ENCODE peak calls at places on chromosomes 1 and 21, in seven cellular contexts. V, U, Q, J, L, N and R are unnamed samples.

GRCh38 chr1:25031601-25031965 is 101.5 kb upstream of the RUNX3 start:
- DNase-seq in V (no peak), U (no peak), Q (no peak), J (no peak), L (no peak), N (no peak), R (no peak)

GRCh38 chr1:44735992-44736391 is 3.6 kb upstream of the KIF2C start:
- DNase-seq in V (no peak), U (no peak), Q (no peak), J (no peak), L (no peak), N (no peak), R (no peak)

GRCh38 chr1:175673236-175674150 is 69.9 kb downstream of the TNR start:
- DNase-seq in V (no peak), U (no peak), Q (peak), J (no peak), L (peak), N (peak), R (no peak)

GRCh38 chr1:76639181-76639580 is 228.1 kb upstream of the ST6GALNAC5 start:
- DNase-seq in V (no peak), U (no peak), Q (no peak), J (no peak), L (no peak), N (no peak), R (no peak)

GRCh38 chr1:247539214-247539613 is 3.0 kb upstream of the OR2C3 start:
- DNase-seq in V (no peak), U (no peak), Q (no peak), J (no peak), L (peak), N (no peak), R (no peak)

GRCh38 chr1:96362623-96363022 is 359.0 kb upstream of the PTBP2 start:
- DNase-seq in V (peak), U (no peak), Q (no peak), J (peak), L (peak), N (no peak), R (no peak)

GRCh38 chr1:211017066-211017691 is 116.8 kb downstream of the KCNH1 start:
- DNase-seq in V (no peak), U (no peak), Q (no peak), J (peak), L (no peak), N (no peak), R (no peak)

GRCh38 chr1:228208831-228209524 is 1.1 kb downstream of the OBSCN start:
- DNase-seq in V (no peak), U (no peak), Q (no peak), J (no peak), L (no peak), N (no peak), R (no peak)

GRCh38 chr1:169868978-169869377 is 24.7 kb downstream of the SCYL3 start:
- DNase-seq in V (no peak), U (no peak), Q (no peak), J (no peak), L (no peak), N (no peak), R (no peak)

GRCh38 chr1:102529446-102529845 is 532.7 kb upstream of the OLFM3 start:
- DNase-seq in V (no peak), U (no peak), Q (no peak), J (peak), L (no peak), N (no peak), R (no peak)

GRCh38 chr1:109926662-109927300 is 16.1 kb downstream of the CSF1 start:
- DNase-seq in V (no peak), U (peak), Q (no peak), J (peak), L (no peak), N (no peak), R (no peak)

GRCh38 chr21:31366825-31367224 is 22.8 kb upstream of the TIAM1 start:
- DNase-seq in V (peak), U (no peak), Q (no peak), J (peak), L (no peak), N (no peak), R (no peak)

GRCh38 chr1:198948895-198949659 is 310.2 kb downstream of the PTPRC start:
- DNase-seq in V (no peak), U (no peak), Q (no peak), J (no peak), L (no peak), N (no peak), R (no peak)

GRCh38 chr1:155871390-155871789 is 12.0 kb downstream of the SYT11 start:
- DNase-seq in V (no peak), U (no peak), Q (peak), J (no peak), L (no peak), N (no peak), R (no peak)

GRCh38 chr1:38093569-38094520 is 47.3 kb upstream of the POU3F1 start:
- DNase-seq in V (no peak), U (no peak), Q (no peak), J (no peak), L (no peak), N (no peak), R (no peak)